ENCODE peak calls at places on chromosomes 16 and 17, in nine cellular contexts. B, S, G, F, X, I, T, N and V are unnamed samples.

GRCh38 chr17:49401971-49402491 is 12.7 kb downstream of the PHB1 start:
- DNase-seq in G (no peak), B (no peak), S (no peak), F (no peak), T (no peak), N (no peak), X (no peak), I (no peak), V (no peak)

GRCh38 chr16:54128629-54129230 is 157.9 kb downstream of the IRX3 start:
- DNase-seq in T (no peak), S (no peak), G (no peak), N (no peak), X (no peak), I (no peak), F (no peak), B (no peak), V (no peak)

GRCh38 chr17:57530026-57530425 is 215.1 kb downstream of the CCDC182 start:
- DNase-seq in X (no peak), S (peak; percentile 33), B (no peak), G (no peak), I (no peak), N (no peak), T (no peak), F (no peak), V (no peak)

GRCh38 chr16:55622930-55623561 is 32.7 kb upstream of the SLC6A2 start:
- DNase-seq in I (peak; percentile 73), F (peak; percentile 72), S (peak; percentile 36), X (no peak), T (no peak), B (no peak), N (no peak), G (no peak), V (peak; percentile 25)

GRCh38 chr17:28878981-28879380 is 18.6 kb downstream of the FLOT2 start:
- DNase-seq in B (peak; percentile 56), T (no peak), X (peak; percentile 12), F (no peak), S (peak; percentile 62), N (no peak), G (no peak), I (peak; percentile 80), V (no peak)

GRCh38 chr16:14464796-14465195 is 165.3 kb downstream of the PARN start:
- DNase-seq in F (no peak), S (no peak), B (no peak), N (no peak), T (no peak), I (no peak), G (no peak), X (no peak), V (no peak)

GRCh38 chr17:57855391-57856035 is 5.7 kb upstream of the MRPS23 start:
- DNase-seq in N (peak; percentile 73), F (no peak), X (no peak), B (no peak), I (no peak), T (no peak), S (no peak), G (no peak), V (no peak)

GRCh38 chr17:51508048-51508447 is 247.7 kb downstream of the UTP18 start:
- DNase-seq in N (no peak), B (peak; percentile 70), X (no peak), T (no peak), I (no peak), G (peak; percentile 27), S (no peak), F (no peak), V (no peak)

GRCh38 chr16:11682655-11683096 is 14.4 kb downstream of the SNN start:
- DNase-seq in S (peak; percentile 89), G (no peak), I (no peak), B (no peak), F (no peak), N (no peak), T (no peak), X (no peak), V (no peak)

GRCh38 chr16:57949595-57950238 is 21.2 kb downstream of the CNGB1 start:
- DNase-seq in F (no peak), N (no peak), B (no peak), X (no peak), G (no peak), T (no peak), S (peak; percentile 42), I (no peak), V (no peak)

GRCh38 chr16:20851601-20852000 is 45.3 kb downstream of the REXO5 start:
- DNase-seq in N (peak; percentile 93), I (no peak), G (no peak), S (peak; percentile 68), X (no peak), F (peak; percentile 43), B (no peak), T (no peak), V (peak; percentile 46)

GRCh38 chr17:2449486-2449885 is 48.6 kb upstream of the MNT start:
- DNase-seq in T (no peak), S (no peak), B (no peak), N (no peak), X (no peak), G (no peak), I (no peak), F (no peak), V (no peak)

GRCh38 chr17:61251939-61252865 is 147.4 kb upstream of the TBX2 start:
- DNase-seq in I (no peak), F (peak; percentile 60), T (peak; percentile 47), X (no peak), N (peak; percentile 99), B (no peak), G (no peak), S (peak; percentile 86), V (peak; percentile 98)